ENCODE peak calls at places on chromosomes 1 and 21, in seven cellular contexts. Y is cardiac fibroblast, D is omental fat pad, A is spleen, Z is ovary, J is neural crest cell, R is esophagus squamous epithelium. T is an unnamed sample.

GRCh38 chr1:156160744-156161181 is 7.4 kb downstream of the SEMA4A start:
- DNase-seq in Y (peak), D (peak), A (peak), Z (peak), J (peak), R (no peak), T (peak)

GRCh38 chr1:116693759-116694482 is 26.4 kb upstream of the IGSF3 start:
- DNase-seq in Y (peak), D (no peak), A (no peak), Z (no peak), J (no peak), R (peak), T (no peak)

GRCh38 chr1:121519042-121519755 is 334.4 kb downstream of the SRGAP2C start:
- DNase-seq in Y (peak), D (no peak), A (peak), Z (no peak), J (peak), R (no peak), T (peak)

GRCh38 chr1:177983824-177984528 is 14.1 kb upstream of the SEC16B start:
- DNase-seq in Y (peak), D (no peak), A (no peak), Z (peak), J (peak), R (no peak), T (peak)

GRCh38 chr1:26761217-26761616 is 26.5 kb upstream of the PIGV start:
- DNase-seq in Y (no peak), D (no peak), A (no peak), Z (no peak), J (no peak), R (no peak), T (no peak)

GRCh38 chr1:181479137-181479745 is 4.1 kb upstream of the CACNA1E start:
- DNase-seq in Y (peak), D (no peak), A (peak), Z (peak), J (peak), R (no peak), T (peak)

GRCh38 chr1:25022361-25023189 is 92.5 kb upstream of the RUNX3 start:
- DNase-seq in Y (peak), D (no peak), A (peak), Z (no peak), J (peak), R (peak), T (no peak)

GRCh38 chr21:15076730-15077129 is 11.9 kb upstream of the NRIP1 start:
- DNase-seq in Y (no peak), D (no peak), A (no peak), Z (no peak), J (no peak), R (no peak), T (no peak)

GRCh38 chr21:43268086-43268803 is 99.4 kb downstream of the CRYAA start:
- DNase-seq in Y (no peak), D (no peak), A (peak), Z (peak), J (no peak), R (no peak), T (no peak)

GRCh38 chr21:43269981-43270670 is 101.3 kb downstream of the CRYAA start:
- DNase-seq in Y (no peak), D (no peak), A (peak), Z (peak), J (no peak), R (no peak), T (no peak)

GRCh38 chr21:43268804-43269186 is 100.0 kb downstream of the CRYAA start:
- DNase-seq in Y (no peak), D (no peak), A (peak), Z (peak), J (no peak), R (no peak), T (no peak)

GRCh38 chr21:43270800-43271261 is 102.0 kb downstream of the CRYAA start:
- DNase-seq in Y (no peak), D (no peak), A (peak), Z (peak), J (no peak), R (no peak), T (no peak)

DNA sequence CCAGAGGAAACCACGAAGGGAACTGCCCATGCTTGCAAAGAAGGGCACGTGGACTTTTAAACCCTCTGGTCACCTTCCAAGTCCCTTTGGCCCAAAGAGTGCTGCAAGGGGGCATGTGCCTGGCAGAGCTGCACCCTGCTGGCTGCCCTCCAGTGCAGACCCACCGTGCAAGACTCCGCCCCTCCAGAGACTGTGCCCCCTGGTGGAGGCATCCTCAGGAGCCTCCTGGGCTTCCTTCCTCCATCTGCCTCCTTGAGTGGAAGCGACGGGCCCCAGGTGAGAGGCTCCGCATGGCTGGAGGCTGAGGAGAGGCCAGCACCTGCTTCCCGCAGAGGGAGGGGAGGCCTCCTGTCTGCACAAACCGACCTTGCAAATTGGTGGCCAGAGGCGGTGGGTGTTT is 100.7 kb downstream of the CRYAA start:
- DNase-seq in Y (no peak), D (no peak), A (peak), Z (peak), J (no peak), R (no peak), T (no peak)
- TF ChIP-seq CTCF in Y (peak), D (no peak), A (no peak), Z (no peak), J (peak), R (peak), T (peak)

DNA sequence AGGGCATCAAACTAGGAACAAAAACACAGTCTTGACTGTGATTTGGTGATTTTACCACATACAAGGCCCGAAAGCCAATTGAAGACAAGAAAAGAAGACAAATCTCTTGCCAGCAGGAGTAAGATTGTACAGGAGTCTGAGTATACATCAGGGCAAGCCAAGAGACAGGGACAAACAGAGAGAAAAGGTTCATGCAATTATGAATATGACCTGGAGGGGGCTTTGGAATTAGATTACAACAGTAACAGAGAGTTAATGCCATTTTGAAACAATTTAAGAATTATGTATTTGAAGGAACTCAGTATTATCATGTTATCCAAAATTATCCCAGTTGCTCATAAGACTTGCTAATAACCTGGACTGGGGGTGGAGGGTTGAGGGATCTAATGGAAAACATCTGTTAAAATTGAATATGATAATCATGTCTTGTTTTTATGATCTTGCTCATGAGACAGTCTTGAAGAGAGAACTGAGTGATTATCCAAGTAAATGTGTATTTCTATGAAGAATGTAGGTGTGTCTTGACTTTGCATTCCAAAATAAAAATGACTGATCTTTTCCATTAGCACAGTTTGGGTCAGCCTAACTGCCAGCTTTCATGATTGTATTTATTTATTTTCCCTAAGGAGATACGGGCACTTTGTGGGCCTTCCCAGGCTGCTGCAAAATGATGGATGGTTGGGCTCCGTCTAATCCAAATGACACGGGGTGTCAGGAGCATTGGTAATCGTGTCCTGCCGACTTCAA is 117.7 kb downstream of the ERG start:
- DNase-seq in Y (peak), D (no peak), A (no peak), Z (no peak), J (no peak), R (no peak), T (no peak)
- TF ChIP-seq CTCF in Y (peak), D (no peak), A (no peak), Z (no peak), J (peak), R (peak), T (peak)

DNA sequence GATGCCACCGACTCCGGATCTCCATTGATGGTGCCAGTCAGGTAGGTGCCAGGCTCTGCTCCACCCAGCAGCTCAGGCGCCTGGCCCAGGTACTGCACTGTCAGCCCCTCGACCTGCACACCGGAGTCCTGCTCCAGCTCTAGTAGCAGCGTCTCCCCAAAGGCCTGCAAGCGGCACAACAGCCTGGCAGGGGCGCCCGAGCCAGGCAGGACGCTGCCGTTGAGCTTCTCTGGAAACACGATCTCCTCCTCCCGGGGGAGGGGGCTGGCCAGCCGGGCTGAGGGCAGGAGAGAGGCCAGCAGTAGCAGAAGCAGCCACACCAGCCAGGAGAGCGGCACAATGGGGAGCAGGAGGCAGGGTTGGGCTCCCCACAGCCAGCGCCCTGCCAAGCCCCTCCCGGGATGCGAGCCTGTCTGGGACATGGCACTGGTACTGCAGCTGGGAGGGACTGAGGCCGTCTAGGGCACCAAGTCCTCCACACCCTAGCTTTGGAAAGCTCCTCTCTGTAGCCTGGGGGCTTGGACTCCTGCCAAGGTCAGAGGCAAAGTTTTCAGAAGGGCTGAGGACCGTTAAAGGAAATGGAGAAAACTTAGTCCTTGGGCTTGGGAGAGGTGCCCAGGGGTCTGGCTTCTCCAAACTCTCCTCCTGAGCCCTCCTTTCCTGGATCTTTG is 513 bp downstream of the ADAMTS4 start:
- DNase-seq in Y (peak), D (no peak), A (peak), Z (peak), J (peak), R (no peak), T (peak)
- TF ChIP-seq CTCF in Y (no peak), D (no peak), A (no peak), Z (no peak), J (no peak), R (no peak), T (no peak)

DNA sequence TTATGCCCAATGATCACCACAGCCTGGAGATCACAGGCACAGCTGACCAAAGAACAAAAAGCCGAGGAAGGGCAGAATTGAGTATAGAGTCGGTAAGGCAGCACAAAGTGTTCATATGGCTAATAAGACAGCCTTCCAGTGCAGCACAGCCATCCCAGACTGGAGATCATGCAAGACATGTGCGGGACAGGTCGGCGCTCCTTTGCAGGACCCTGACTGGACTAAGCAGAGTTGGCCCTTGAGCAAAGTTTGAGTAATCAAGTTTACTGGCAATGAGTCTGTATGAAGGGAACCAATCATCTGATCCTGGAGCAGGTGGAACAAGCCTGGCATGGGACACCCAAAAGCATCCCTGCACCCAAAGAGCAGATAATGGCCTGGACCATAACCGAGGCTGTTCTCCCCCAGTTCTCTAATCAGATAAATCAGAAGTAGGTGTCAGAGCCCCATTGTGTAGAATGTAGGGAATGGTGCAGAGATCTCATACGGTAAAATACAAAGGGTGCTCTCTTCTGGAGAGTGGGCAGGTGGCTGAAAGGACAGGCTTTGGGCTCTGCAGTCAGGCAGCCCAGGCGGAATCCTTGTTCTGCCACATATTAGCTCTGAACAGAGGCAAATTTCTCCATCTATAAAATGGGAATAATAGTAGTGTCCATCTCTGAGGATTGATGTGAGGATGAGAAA is 10.7 kb upstream of the DNASE2B start:
- DNase-seq in Y (no peak), D (no peak), A (no peak), Z (no peak), J (no peak), R (no peak), T (no peak)
- TF ChIP-seq CTCF in Y (peak), D (no peak), A (no peak), Z (no peak), J (no peak), R (no peak), T (no peak)

GRCh38 chr21:38869946-38870345 is 64.2 kb downstream of the ETS2 start:
- DNase-seq in Y (no peak), D (no peak), A (no peak), Z (no peak), J (no peak), R (no peak), T (no peak)
- TF ChIP-seq CTCF in Y (peak), D (no peak), A (no peak), Z (no peak), J (no peak), R (no peak), T (no peak)

GRCh38 chr21:43190544-43191340 is 21.9 kb downstream of the CRYAA start:
- DNase-seq in Y (no peak), D (no peak), A (peak), Z (no peak), J (no peak), R (no peak), T (no peak)
- TF ChIP-seq CTCF in Y (no peak), D (no peak), A (no peak), Z (no peak), J (no peak), R (no peak), T (no peak)

DNA sequence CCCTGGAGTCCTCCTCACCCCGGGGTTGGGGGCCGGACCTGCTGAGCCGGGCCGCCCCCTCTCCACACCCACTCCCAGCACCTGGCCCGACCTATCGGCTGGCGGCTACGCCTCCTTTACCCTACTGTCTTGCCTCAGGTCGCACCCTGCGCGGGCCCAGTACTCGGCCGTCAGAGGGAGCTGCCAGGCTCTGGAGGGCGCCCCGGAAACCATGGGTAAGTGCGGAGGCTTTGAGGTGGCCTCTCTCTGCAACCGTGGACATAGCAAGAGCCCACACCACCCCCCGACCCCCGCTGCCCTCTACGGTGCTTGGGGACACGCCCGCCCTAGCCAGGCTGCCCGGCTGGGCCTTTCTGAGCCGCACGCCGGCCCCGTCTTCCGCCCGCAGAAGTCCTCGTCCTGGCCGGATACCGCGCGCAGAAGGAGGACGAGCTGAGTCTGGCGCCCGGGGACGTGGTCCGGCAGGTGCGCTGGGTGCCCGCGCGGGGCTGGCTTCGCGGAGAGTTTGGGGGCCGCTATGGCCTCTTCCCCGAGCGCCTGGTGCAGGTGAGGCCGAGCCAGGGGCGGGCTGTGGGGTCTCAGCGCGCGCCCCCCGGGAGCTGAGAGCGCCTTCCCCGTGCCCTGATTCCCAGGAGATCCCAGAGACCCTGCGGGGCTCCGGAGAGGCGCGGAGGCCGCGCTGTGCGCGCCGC is at the start of gene SH3D21:
- DNase-seq in Y (peak), D (no peak), A (peak), Z (peak), J (no peak), R (no peak), T (peak)
- TF ChIP-seq CTCF in Y (no peak), D (no peak), A (no peak), Z (no peak), J (peak), R (peak), T (no peak)

T was measured in nephron progenitor cell.